ENCODE peak calls at places on chromosomes 1 and 21, in eight cellular contexts. R, S, D, I, Y, G, O and X are unnamed samples.

GRCh38 chr1:78519446-78519845 is 28.7 kb downstream of the PTGFR start:
- DNase-seq in S (no peak), R (no peak), D (no peak), I (no peak), O (no peak), G (peak), Y (peak), X (no peak)

GRCh38 chr1:47872871-47873270 is 124.3 kb downstream of the TRABD2B start:
- DNase-seq in D (no peak), G (no peak), I (no peak), Y (no peak), O (no peak), S (no peak), R (no peak), X (no peak)

GRCh38 chr1:25028910-25029599 is 99.0 kb upstream of the RUNX3 start:
- DNase-seq in O (no peak), S (no peak), I (no peak), R (no peak), Y (no peak), G (no peak), D (no peak), X (peak)

GRCh38 chr1:74689800-74690696 is 16.5 kb upstream of the ERICH3 start:
- DNase-seq in Y (no peak), G (peak), I (peak), O (no peak), D (peak), S (no peak), R (peak), X (peak)

GRCh38 chr21:28893687-28894086 is 99.0 kb downstream of the LTN1 start:
- DNase-seq in O (no peak), S (no peak), R (no peak), Y (no peak), D (no peak), I (no peak), G (no peak), X (no peak)

GRCh38 chr1:53332188-53332564 is 4.3 kb upstream of the LRP8 start:
- DNase-seq in D (no peak), G (no peak), R (no peak), S (no peak), O (peak), I (no peak), Y (no peak), X (no peak)

GRCh38 chr1:22739648-22740385 is 29.2 kb downstream of the EPHB2 start:
- DNase-seq in R (peak), S (peak), I (no peak), O (no peak), G (peak), D (peak), Y (peak), X (no peak)

GRCh38 chr1:23567996-23568607 is 8.8 kb upstream of the ID3 start:
- DNase-seq in G (no peak), D (no peak), O (no peak), R (no peak), I (peak), Y (no peak), S (no peak), X (no peak)

GRCh38 chr1:157969693-157970485 is 23.6 kb upstream of the KIRREL1 start:
- DNase-seq in I (peak), D (peak), Y (peak), S (peak), G (peak), O (no peak), R (peak), X (peak)

GRCh38 chr1:115879977-115880376 is 39.1 kb upstream of the NHLH2 start:
- DNase-seq in S (no peak), I (no peak), D (no peak), G (no peak), Y (no peak), O (no peak), R (no peak), X (no peak)

GRCh38 chr1:192476802-192477298 is 98.7 kb upstream of the RGS1 start:
- DNase-seq in S (peak), O (no peak), R (peak), Y (no peak), D (peak), G (peak), I (no peak), X (peak)

GRCh38 chr21:29007801-29008200 is 11.3 kb downstream of the RWDD2B start:
- DNase-seq in S (no peak), G (no peak), D (no peak), Y (no peak), O (no peak), R (no peak), I (no peak), X (no peak)

GRCh38 chr1:10401281-10401680 is 2.4 kb downstream of the PGD start:
- DNase-seq in Y (no peak), S (no peak), R (no peak), D (peak), G (peak), I (no peak), O (no peak), X (no peak)
- H3K4me3 ChIP-seq in Y (no peak), S (no peak), R (no peak), D (no peak), G (peak), I (no peak), O (peak), X (no peak)

GRCh38 chr1:15325375-15326085 is 78.5 kb downstream of the FHAD1 start:
- DNase-seq in G (no peak), D (no peak), S (no peak), I (no peak), O (peak), Y (no peak), R (no peak), X (no peak)
- TF ChIP-seq CTCF in G (no peak), D (no peak), S (no peak), I (no peak), O (no peak), Y (no peak), R (no peak), X (no peak)

GRCh38 chr21:41509206-41509496 is 1.2 kb upstream of the TMPRSS2 start:
- DNase-seq in S (no peak), I (no peak), D (no peak), R (no peak), G (no peak), Y (no peak), O (no peak), X (no peak)
- H3K4me3 ChIP-seq in S (no peak), I (no peak), D (no peak), R (no peak), G (no peak), Y (no peak), O (no peak), X (no peak)

GRCh38 chr1:9069324-9070100 is at the start of gene SLC2A5:
- DNase-seq in O (peak), D (peak), S (no peak), I (no peak), R (peak), G (no peak), Y (no peak), X (peak)

GRCh38 chr1:9068971-9069323 is 488 bp downstream of the SLC2A5 start:
- DNase-seq in R (peak), S (no peak), O (no peak), G (no peak), Y (no peak), D (peak), I (no peak), X (peak)

GRCh38 chr1:9065213-9065751 is 4.2 kb downstream of the SLC2A5 start:
- DNase-seq in G (no peak), I (peak), S (no peak), D (no peak), Y (no peak), R (peak), O (no peak), X (no peak)

GRCh38 chr1:9070421-9071015 is 1.1 kb upstream of the SLC2A5 start:
- DNase-seq in Y (no peak), D (no peak), G (no peak), R (no peak), O (no peak), I (no peak), S (no peak), X (no peak)

DNA sequence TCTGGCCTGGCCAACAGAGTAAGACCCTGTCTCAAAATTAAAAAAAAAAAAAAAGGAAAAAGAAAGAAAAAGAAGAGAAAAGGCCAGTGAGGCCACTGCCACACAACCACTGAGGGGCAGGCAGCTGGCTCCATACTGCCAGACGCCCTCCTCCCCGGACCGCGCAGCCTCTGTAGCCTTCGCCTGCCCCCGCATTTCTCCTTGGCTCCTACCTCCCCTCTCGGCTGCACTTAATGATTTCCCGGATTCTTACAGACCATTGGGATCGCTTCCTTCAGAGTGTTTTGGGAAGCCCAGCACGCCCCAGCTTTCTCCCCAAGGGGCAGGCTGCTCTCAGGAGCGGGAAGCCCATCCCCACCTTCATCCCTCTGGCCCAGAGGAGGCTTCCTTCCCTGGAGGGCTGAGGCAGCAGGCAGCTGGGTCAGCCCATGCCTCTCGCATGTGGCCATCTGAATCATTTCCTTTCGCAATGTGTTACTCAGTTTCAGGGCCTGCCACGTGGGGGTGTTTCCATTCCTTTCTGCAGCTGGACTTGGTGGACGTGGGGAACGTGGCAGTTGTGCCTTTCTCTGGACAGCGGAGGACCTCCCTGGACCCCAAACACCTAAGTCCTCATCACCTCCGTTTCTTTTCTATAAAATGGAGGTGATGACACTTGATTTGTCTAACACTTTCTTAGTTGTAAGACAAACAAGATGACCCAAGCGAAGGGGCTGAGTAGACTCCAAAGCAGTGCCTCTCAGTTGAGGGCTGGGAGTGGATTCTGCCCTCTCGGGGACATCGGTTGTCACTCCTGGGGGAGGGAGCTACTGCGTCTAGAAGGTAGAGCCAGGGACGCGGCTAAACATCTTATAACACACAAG is 2.3 kb downstream of the SLC2A5 start:
- DNase-seq in O (peak), I (no peak), D (peak), G (peak), S (no peak), Y (peak), R (peak), X (peak)
- TF ChIP-seq CTCF in O (no peak), I (peak), D (no peak), G (no peak), S (no peak), Y (peak), R (no peak), X (no peak)

GRCh38 chr21:41769933-41770332 is 3.1 kb upstream of the RIPK4 start:
- DNase-seq in I (no peak), Y (no peak), S (no peak), D (no peak), R (no peak), G (no peak), O (no peak), X (no peak)
- H3K4me3 ChIP-seq in I (no peak), Y (no peak), S (no peak), D (no peak), R (no peak), G (no peak), O (no peak), X (no peak)

GRCh38 chr1:178513278-178513983 is 522 bp downstream of the TEX35 start:
- DNase-seq in I (peak), Y (no peak), R (peak), O (peak), S (no peak), D (peak), G (peak), X (no peak)
- TF ChIP-seq CTCF in I (no peak), Y (peak), R (peak), O (no peak), S (no peak), D (no peak), G (no peak), X (no peak)

GRCh38 chr21:42403611-42404231 is at the start of gene UBASH3A:
- DNase-seq in I (no peak), S (no peak), Y (no peak), R (no peak), D (no peak), G (no peak), O (peak), X (no peak)

GRCh38 chr21:42406846-42407245 is 3.1 kb downstream of the UBASH3A start:
- DNase-seq in Y (no peak), D (no peak), I (no peak), G (no peak), O (no peak), R (no peak), S (no peak), X (no peak)

GRCh38 chr21:42406201-42406601 is 2.5 kb downstream of the UBASH3A start:
- DNase-seq in Y (no peak), S (no peak), R (no peak), I (no peak), D (no peak), G (no peak), O (peak), X (no peak)

GRCh38 chr21:42404534-42404933 is 832 bp downstream of the UBASH3A start:
- DNase-seq in D (no peak), I (peak), S (no peak), O (peak), G (no peak), R (no peak), Y (no peak), X (no peak)

DNA sequence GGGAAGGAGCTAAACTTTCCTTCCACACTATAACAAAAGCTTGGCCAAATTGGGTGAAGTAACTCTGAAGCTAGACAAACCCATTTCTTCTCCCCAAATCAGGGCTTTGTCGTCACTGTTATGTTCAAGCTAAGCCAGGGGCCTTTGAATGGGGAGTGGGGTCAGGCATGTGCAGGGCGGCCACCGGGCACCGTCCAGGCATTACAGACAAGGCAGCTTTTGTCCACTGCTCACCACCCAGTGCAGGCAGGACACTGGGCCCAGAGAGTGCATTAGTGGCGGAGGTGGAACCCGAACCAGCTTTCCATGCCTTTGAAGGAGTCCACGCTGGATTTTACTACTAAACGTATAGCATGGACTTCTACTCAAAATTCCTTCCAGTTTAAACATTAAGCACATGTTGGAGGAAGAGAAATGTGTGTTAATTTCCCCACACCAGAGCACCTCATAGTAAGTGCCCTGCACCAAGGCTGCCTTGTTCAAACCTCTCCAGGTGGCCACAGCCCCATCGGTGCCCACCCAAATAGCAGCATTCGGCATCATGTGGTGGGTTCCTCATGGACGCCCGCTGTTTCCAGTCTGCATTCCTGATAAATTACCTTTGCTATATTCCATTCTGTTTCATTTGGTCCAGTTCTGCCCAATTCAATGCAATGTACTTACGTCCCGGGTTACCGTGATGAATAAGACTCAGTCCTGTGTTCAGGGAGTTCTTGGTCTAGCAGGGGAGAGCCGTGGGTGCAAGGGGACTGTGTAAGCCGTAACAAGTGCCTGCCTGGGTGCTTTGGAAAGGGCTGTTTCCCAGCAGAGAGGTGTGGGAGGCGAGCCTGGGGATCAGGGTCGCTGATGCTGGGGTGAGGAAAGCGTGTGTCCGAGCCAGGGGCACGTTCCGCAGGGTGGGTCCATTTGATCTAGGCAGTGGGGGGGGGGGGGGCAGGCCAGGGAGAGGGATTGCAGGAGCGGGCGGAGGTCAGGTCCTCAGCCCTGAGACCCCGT is 1.7 kb downstream of the UBASH3A start:
- DNase-seq in Y (no peak), I (no peak), D (no peak), S (no peak), O (peak), G (no peak), R (no peak), X (no peak)
- H3K4me3 ChIP-seq in Y (no peak), I (no peak), D (no peak), S (peak), O (peak), G (no peak), R (no peak), X (no peak)

DNA sequence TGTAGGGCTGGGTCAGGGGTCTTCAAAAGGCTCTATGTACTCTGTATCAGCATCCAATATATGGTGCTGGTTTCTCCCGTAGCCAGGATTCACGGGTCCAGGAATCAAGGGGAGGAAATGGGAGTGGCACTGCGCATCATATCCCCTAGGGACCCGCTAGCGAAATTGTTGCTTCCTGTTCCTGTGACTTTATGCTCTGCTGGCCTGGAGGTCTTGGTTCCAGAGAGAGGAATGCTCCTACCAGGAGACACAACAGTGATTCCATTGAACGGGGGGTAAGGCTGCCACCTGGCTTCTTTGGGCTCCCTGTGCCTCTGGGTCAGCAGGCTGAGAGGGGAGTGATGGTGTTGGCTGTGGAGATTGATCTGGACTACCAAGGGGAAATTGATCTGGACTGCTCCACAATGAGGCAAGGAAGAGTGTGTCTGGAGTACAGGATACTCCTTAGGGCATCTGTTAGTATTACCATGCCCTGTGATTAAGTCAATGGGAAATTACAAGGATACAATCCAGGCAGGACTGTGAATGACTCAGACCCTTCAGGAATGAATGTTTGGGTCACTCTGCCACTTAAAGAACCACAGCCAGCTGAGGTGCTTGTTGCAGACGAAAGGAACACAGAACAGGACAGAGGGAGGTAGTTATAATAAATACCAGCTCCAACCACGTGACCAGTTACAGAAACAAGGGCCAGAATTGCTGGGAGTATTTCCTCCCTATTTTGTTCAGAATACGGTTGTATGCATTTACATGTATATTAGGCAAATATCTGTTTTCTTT is 10.2 kb downstream of the SPSB1 start:
- DNase-seq in R (peak), D (peak), I (no peak), S (no peak), Y (peak), O (no peak), G (peak), X (no peak)
- TF ChIP-seq CTCF in R (no peak), D (no peak), I (no peak), S (no peak), Y (no peak), O (no peak), G (no peak), X (no peak)